ENCODE peak calls at places on chromosomes 5 and 9, in seven cellular contexts. One of them, this sample, is unnamed.

GRCh38 chr9:38346811-38347735 is 45.4 kb upstream of the ALDH1B1 start:
- DNase-seq in effector memory CD8-positive, alpha-beta T cell: no peak
- DNase-seq in stimulated activated CD4-positive, alpha-beta T cell treated with anti-CD3 and anti-CD28 coated beads, Interleukin-15, amount 100 ng/mL, for 1 hour: no peak
- DNase-seq in stomach: no peak
- DNase-seq in WTC11: peak; percentile 28
- DNase-seq in BJ: no peak
- DNase-seq in transverse colon: no peak
- DNase-seq in this sample: no peak

GRCh38 chr9:72886386-72886785 is 66.5 kb downstream of the ALDH1A1 start:
- DNase-seq in effector memory CD8-positive, alpha-beta T cell: no peak
- DNase-seq in stimulated activated CD4-positive, alpha-beta T cell treated with anti-CD3 and anti-CD28 coated beads, Interleukin-15, amount 100 ng/mL, for 1 hour: no peak
- DNase-seq in stomach: no peak
- DNase-seq in WTC11: no peak
- DNase-seq in BJ: no peak
- DNase-seq in transverse colon: no peak
- DNase-seq in this sample: no peak

GRCh38 chr9:5553211-5553610 is 42.9 kb downstream of the PDCD1LG2 start:
- DNase-seq in effector memory CD8-positive, alpha-beta T cell: no peak
- DNase-seq in stimulated activated CD4-positive, alpha-beta T cell treated with anti-CD3 and anti-CD28 coated beads, Interleukin-15, amount 100 ng/mL, for 1 hour: no peak
- DNase-seq in stomach: no peak
- DNase-seq in WTC11: no peak
- DNase-seq in BJ: peak; percentile 26
- DNase-seq in transverse colon: no peak
- DNase-seq in this sample: no peak

GRCh38 chr5:172117977-172118701 is 69.9 kb downstream of the STK10 start:
- DNase-seq in effector memory CD8-positive, alpha-beta T cell: no peak
- DNase-seq in stimulated activated CD4-positive, alpha-beta T cell treated with anti-CD3 and anti-CD28 coated beads, Interleukin-15, amount 100 ng/mL, for 1 hour: no peak
- DNase-seq in stomach: no peak
- DNase-seq in WTC11: no peak
- DNase-seq in BJ: no peak
- DNase-seq in transverse colon: no peak
- DNase-seq in this sample: no peak

GRCh38 chr5:78776637-78777036 is 128.1 kb upstream of the LHFPL2 start:
- DNase-seq in effector memory CD8-positive, alpha-beta T cell: no peak
- DNase-seq in stimulated activated CD4-positive, alpha-beta T cell treated with anti-CD3 and anti-CD28 coated beads, Interleukin-15, amount 100 ng/mL, for 1 hour: no peak
- DNase-seq in stomach: no peak
- DNase-seq in WTC11: no peak
- DNase-seq in BJ: no peak
- DNase-seq in transverse colon: no peak
- DNase-seq in this sample: no peak

GRCh38 chr9:85716031-85716877 is 25.5 kb downstream of the AGTPBP1 start:
- DNase-seq in effector memory CD8-positive, alpha-beta T cell: no peak
- DNase-seq in stimulated activated CD4-positive, alpha-beta T cell treated with anti-CD3 and anti-CD28 coated beads, Interleukin-15, amount 100 ng/mL, for 1 hour: no peak
- DNase-seq in stomach: no peak
- DNase-seq in WTC11: no peak
- DNase-seq in BJ: no peak
- DNase-seq in transverse colon: no peak
- DNase-seq in this sample: peak; percentile 58

GRCh38 chr9:85289142-85289541 is 452.6 kb downstream of the AGTPBP1 start:
- DNase-seq in effector memory CD8-positive, alpha-beta T cell: no peak
- DNase-seq in stimulated activated CD4-positive, alpha-beta T cell treated with anti-CD3 and anti-CD28 coated beads, Interleukin-15, amount 100 ng/mL, for 1 hour: no peak
- DNase-seq in stomach: no peak
- DNase-seq in WTC11: no peak
- DNase-seq in BJ: no peak
- DNase-seq in transverse colon: no peak
- DNase-seq in this sample: no peak

GRCh38 chr9:90970603-90971002 is 169.0 kb downstream of the SYK start:
- DNase-seq in effector memory CD8-positive, alpha-beta T cell: no peak
- DNase-seq in stimulated activated CD4-positive, alpha-beta T cell treated with anti-CD3 and anti-CD28 coated beads, Interleukin-15, amount 100 ng/mL, for 1 hour: no peak
- DNase-seq in stomach: no peak
- DNase-seq in WTC11: no peak
- DNase-seq in BJ: no peak
- DNase-seq in transverse colon: no peak
- DNase-seq in this sample: no peak

GRCh38 chr5:56481147-56481997 is 248.2 kb upstream of the ANKRD55 start:
- DNase-seq in effector memory CD8-positive, alpha-beta T cell: no peak
- DNase-seq in stimulated activated CD4-positive, alpha-beta T cell treated with anti-CD3 and anti-CD28 coated beads, Interleukin-15, amount 100 ng/mL, for 1 hour: no peak
- DNase-seq in stomach: peak; percentile 46
- DNase-seq in WTC11: peak; percentile 45
- DNase-seq in BJ: no peak
- DNase-seq in transverse colon: peak; percentile 51
- DNase-seq in this sample: peak; percentile 37

GRCh38 chr5:169945831-169946261 is 34.4 kb downstream of the INSYN2B start:
- DNase-seq in effector memory CD8-positive, alpha-beta T cell: no peak
- DNase-seq in stimulated activated CD4-positive, alpha-beta T cell treated with anti-CD3 and anti-CD28 coated beads, Interleukin-15, amount 100 ng/mL, for 1 hour: no peak
- DNase-seq in stomach: peak; percentile 26
- DNase-seq in WTC11: peak; percentile 16
- DNase-seq in BJ: no peak
- DNase-seq in transverse colon: no peak
- DNase-seq in this sample: no peak

GRCh38 chr9:108412755-108413154 is 443.0 kb downstream of the ACTL7B start:
- DNase-seq in effector memory CD8-positive, alpha-beta T cell: no peak
- DNase-seq in stimulated activated CD4-positive, alpha-beta T cell treated with anti-CD3 and anti-CD28 coated beads, Interleukin-15, amount 100 ng/mL, for 1 hour: no peak
- DNase-seq in stomach: no peak
- DNase-seq in WTC11: peak; percentile 67
- DNase-seq in BJ: no peak
- DNase-seq in transverse colon: no peak
- DNase-seq in this sample: peak; percentile 1

GRCh38 chr5:39256472-39256871 is 37.1 kb upstream of the FYB1 start:
- DNase-seq in effector memory CD8-positive, alpha-beta T cell: no peak
- DNase-seq in stimulated activated CD4-positive, alpha-beta T cell treated with anti-CD3 and anti-CD28 coated beads, Interleukin-15, amount 100 ng/mL, for 1 hour: no peak
- DNase-seq in stomach: no peak
- DNase-seq in WTC11: no peak
- DNase-seq in BJ: peak; percentile 20
- DNase-seq in transverse colon: peak; percentile 16
- DNase-seq in this sample: no peak

GRCh38 chr5:88551724-88552345 is 283.2 kb upstream of the TMEM161B start:
- DNase-seq in effector memory CD8-positive, alpha-beta T cell: no peak
- DNase-seq in stimulated activated CD4-positive, alpha-beta T cell treated with anti-CD3 and anti-CD28 coated beads, Interleukin-15, amount 100 ng/mL, for 1 hour: no peak
- DNase-seq in stomach: no peak
- DNase-seq in WTC11: no peak
- DNase-seq in BJ: no peak
- DNase-seq in transverse colon: no peak
- DNase-seq in this sample: no peak